ENCODE peak calls at places on chromosomes 16 and 17, in ten cellular contexts. One of them, this sample, is unnamed.
A peak's percentile ranks its signal among the peaks of the same experiment; 100 is the strongest.

GRCh38 chr17:76506408-76507328 is 5.4 kb upstream of the RHBDF2 start:
- DNase-seq in stimulated activated CD4-positive, alpha-beta T cell treated with anti-CD3 and anti-CD28 coated beads, Interleukin-2, amount 100 ng/mL, for 24 hours: peak; percentile 91
- DNase-seq in AG09309: no peak
- DNase-seq in CD4-positive, alpha-beta T cell: peak; percentile 92
- DNase-seq in AG04450: no peak
- DNase-seq in naive thymus-derived CD8-positive, alpha-beta T cell: peak; percentile 98
- DNase-seq in T-cell: peak; percentile 74
- DNase-seq in thoracic aorta: peak; percentile 51
- DNase-seq in mucosa of descending colon: peak; percentile 87
- DNase-seq in NCI-H1048: peak; percentile 39
- DNase-seq in this sample: no peak

GRCh38 chr17:82238562-82239201 is 9.8 kb downstream of the SLC16A3 start:
- DNase-seq in stimulated activated CD4-positive, alpha-beta T cell treated with anti-CD3 and anti-CD28 coated beads, Interleukin-2, amount 100 ng/mL, for 24 hours: peak; percentile 80
- DNase-seq in AG09309: no peak
- DNase-seq in CD4-positive, alpha-beta T cell: peak; percentile 51
- DNase-seq in AG04450: no peak
- DNase-seq in naive thymus-derived CD8-positive, alpha-beta T cell: peak; percentile 58
- DNase-seq in T-cell: peak; percentile 65
- DNase-seq in thoracic aorta: no peak
- DNase-seq in mucosa of descending colon: peak; percentile 92
- DNase-seq in NCI-H1048: no peak
- DNase-seq in this sample: peak; percentile 49

GRCh38 chr17:58525239-58525638 is 10.8 kb upstream of the MTMR4 start:
- DNase-seq in stimulated activated CD4-positive, alpha-beta T cell treated with anti-CD3 and anti-CD28 coated beads, Interleukin-2, amount 100 ng/mL, for 24 hours: no peak
- DNase-seq in AG09309: peak; percentile 63
- DNase-seq in CD4-positive, alpha-beta T cell: no peak
- DNase-seq in AG04450: peak; percentile 55
- DNase-seq in naive thymus-derived CD8-positive, alpha-beta T cell: no peak
- DNase-seq in T-cell: no peak
- DNase-seq in thoracic aorta: peak; percentile 31
- DNase-seq in mucosa of descending colon: no peak
- DNase-seq in NCI-H1048: no peak
- DNase-seq in this sample: peak; percentile 76

GRCh38 chr16:88504489-88505404 is 51.7 kb downstream of the ZFPM1 start:
- DNase-seq in stimulated activated CD4-positive, alpha-beta T cell treated with anti-CD3 and anti-CD28 coated beads, Interleukin-2, amount 100 ng/mL, for 24 hours: no peak
- DNase-seq in AG09309: no peak
- DNase-seq in CD4-positive, alpha-beta T cell: no peak
- DNase-seq in AG04450: no peak
- DNase-seq in naive thymus-derived CD8-positive, alpha-beta T cell: no peak
- DNase-seq in T-cell: no peak
- DNase-seq in thoracic aorta: no peak
- DNase-seq in mucosa of descending colon: no peak
- DNase-seq in NCI-H1048: no peak
- DNase-seq in this sample: no peak

GRCh38 chr17:74646231-74646630 is 22.7 kb upstream of the CD300E start:
- DNase-seq in stimulated activated CD4-positive, alpha-beta T cell treated with anti-CD3 and anti-CD28 coated beads, Interleukin-2, amount 100 ng/mL, for 24 hours: no peak
- DNase-seq in AG09309: no peak
- DNase-seq in CD4-positive, alpha-beta T cell: no peak
- DNase-seq in AG04450: no peak
- DNase-seq in naive thymus-derived CD8-positive, alpha-beta T cell: no peak
- DNase-seq in T-cell: no peak
- DNase-seq in thoracic aorta: no peak
- DNase-seq in mucosa of descending colon: no peak
- DNase-seq in NCI-H1048: no peak
- DNase-seq in this sample: no peak

GRCh38 chr17:73643012-73643845 is 1.0 kb downstream of the SDK2 start:
- DNase-seq in stimulated activated CD4-positive, alpha-beta T cell treated with anti-CD3 and anti-CD28 coated beads, Interleukin-2, amount 100 ng/mL, for 24 hours: peak; percentile 37
- DNase-seq in AG09309: no peak
- DNase-seq in CD4-positive, alpha-beta T cell: no peak
- DNase-seq in AG04450: no peak
- DNase-seq in naive thymus-derived CD8-positive, alpha-beta T cell: peak; percentile 33
- DNase-seq in T-cell: no peak
- DNase-seq in thoracic aorta: no peak
- DNase-seq in mucosa of descending colon: no peak
- DNase-seq in NCI-H1048: no peak
- DNase-seq in this sample: no peak

GRCh38 chr17:7476951-7477350 is 2.5 kb downstream of the ZBTB4 start:
- DNase-seq in stimulated activated CD4-positive, alpha-beta T cell treated with anti-CD3 and anti-CD28 coated beads, Interleukin-2, amount 100 ng/mL, for 24 hours: no peak
- DNase-seq in AG09309: no peak
- DNase-seq in CD4-positive, alpha-beta T cell: no peak
- DNase-seq in AG04450: no peak
- DNase-seq in naive thymus-derived CD8-positive, alpha-beta T cell: no peak
- DNase-seq in T-cell: no peak
- DNase-seq in thoracic aorta: no peak
- DNase-seq in mucosa of descending colon: no peak
- DNase-seq in NCI-H1048: no peak
- DNase-seq in this sample: no peak

GRCh38 chr16:71645450-71645849 is 19.5 kb downstream of the MARVELD3 start:
- DNase-seq in stimulated activated CD4-positive, alpha-beta T cell treated with anti-CD3 and anti-CD28 coated beads, Interleukin-2, amount 100 ng/mL, for 24 hours: no peak
- DNase-seq in AG09309: no peak
- DNase-seq in CD4-positive, alpha-beta T cell: no peak
- DNase-seq in AG04450: no peak
- DNase-seq in naive thymus-derived CD8-positive, alpha-beta T cell: no peak
- DNase-seq in T-cell: no peak
- DNase-seq in thoracic aorta: no peak
- DNase-seq in mucosa of descending colon: no peak
- DNase-seq in NCI-H1048: no peak
- DNase-seq in this sample: no peak

GRCh38 chr16:56231-56927 is 2.8 kb downstream of the SNRNP25 start:
- DNase-seq in stimulated activated CD4-positive, alpha-beta T cell treated with anti-CD3 and anti-CD28 coated beads, Interleukin-2, amount 100 ng/mL, for 24 hours: no peak
- DNase-seq in AG09309: no peak
- DNase-seq in CD4-positive, alpha-beta T cell: no peak
- DNase-seq in AG04450: no peak
- DNase-seq in naive thymus-derived CD8-positive, alpha-beta T cell: no peak
- DNase-seq in T-cell: no peak
- DNase-seq in thoracic aorta: no peak
- DNase-seq in mucosa of descending colon: no peak
- DNase-seq in NCI-H1048: no peak
- DNase-seq in this sample: no peak

GRCh38 chr17:69539781-69540319 is 125.4 kb downstream of the MAP2K6 start:
- DNase-seq in stimulated activated CD4-positive, alpha-beta T cell treated with anti-CD3 and anti-CD28 coated beads, Interleukin-2, amount 100 ng/mL, for 24 hours: no peak
- DNase-seq in AG09309: no peak
- DNase-seq in CD4-positive, alpha-beta T cell: no peak
- DNase-seq in AG04450: peak; percentile 86
- DNase-seq in naive thymus-derived CD8-positive, alpha-beta T cell: no peak
- DNase-seq in T-cell: no peak
- DNase-seq in thoracic aorta: no peak
- DNase-seq in mucosa of descending colon: no peak
- DNase-seq in NCI-H1048: no peak
- DNase-seq in this sample: no peak

GRCh38 chr16:1731073-1731472 is 25.1 kb downstream of the MAPK8IP3 start:
- DNase-seq in stimulated activated CD4-positive, alpha-beta T cell treated with anti-CD3 and anti-CD28 coated beads, Interleukin-2, amount 100 ng/mL, for 24 hours: no peak
- DNase-seq in AG09309: no peak
- DNase-seq in CD4-positive, alpha-beta T cell: no peak
- DNase-seq in AG04450: no peak
- DNase-seq in naive thymus-derived CD8-positive, alpha-beta T cell: no peak
- DNase-seq in T-cell: no peak
- DNase-seq in thoracic aorta: no peak
- DNase-seq in mucosa of descending colon: no peak
- DNase-seq in NCI-H1048: no peak
- DNase-seq in this sample: no peak

GRCh38 chr17:2906907-2907306 is 110.7 kb downstream of the RAP1GAP2 start:
- DNase-seq in stimulated activated CD4-positive, alpha-beta T cell treated with anti-CD3 and anti-CD28 coated beads, Interleukin-2, amount 100 ng/mL, for 24 hours: peak; percentile 49
- DNase-seq in AG09309: no peak
- DNase-seq in CD4-positive, alpha-beta T cell: no peak
- DNase-seq in AG04450: no peak
- DNase-seq in naive thymus-derived CD8-positive, alpha-beta T cell: no peak
- DNase-seq in T-cell: no peak
- DNase-seq in thoracic aorta: no peak
- DNase-seq in mucosa of descending colon: no peak
- DNase-seq in NCI-H1048: no peak
- DNase-seq in this sample: no peak

GRCh38 chr16:84357191-84357651 is 11.1 kb upstream of the ATP2C2 start:
- DNase-seq in stimulated activated CD4-positive, alpha-beta T cell treated with anti-CD3 and anti-CD28 coated beads, Interleukin-2, amount 100 ng/mL, for 24 hours: peak; percentile 12
- DNase-seq in AG09309: no peak
- DNase-seq in CD4-positive, alpha-beta T cell: no peak
- DNase-seq in AG04450: no peak
- DNase-seq in naive thymus-derived CD8-positive, alpha-beta T cell: no peak
- DNase-seq in T-cell: no peak
- DNase-seq in thoracic aorta: no peak
- DNase-seq in mucosa of descending colon: no peak
- DNase-seq in NCI-H1048: no peak
- DNase-seq in this sample: no peak

GRCh38 chr17:82297280-82297803 is 20.1 kb downstream of the CD7 start:
- DNase-seq in stimulated activated CD4-positive, alpha-beta T cell treated with anti-CD3 and anti-CD28 coated beads, Interleukin-2, amount 100 ng/mL, for 24 hours: peak; percentile 91
- DNase-seq in AG09309: no peak
- DNase-seq in CD4-positive, alpha-beta T cell: peak; percentile 61
- DNase-seq in AG04450: no peak
- DNase-seq in naive thymus-derived CD8-positive, alpha-beta T cell: peak; percentile 78
- DNase-seq in T-cell: peak; percentile 77
- DNase-seq in thoracic aorta: peak; percentile 67
- DNase-seq in mucosa of descending colon: peak; percentile 95
- DNase-seq in NCI-H1048: no peak
- DNase-seq in this sample: no peak

GRCh38 chr16:17467923-17468540 is 2.7 kb downstream of the XYLT1 start:
- DNase-seq in stimulated activated CD4-positive, alpha-beta T cell treated with anti-CD3 and anti-CD28 coated beads, Interleukin-2, amount 100 ng/mL, for 24 hours: peak; percentile 46
- DNase-seq in AG09309: no peak
- DNase-seq in CD4-positive, alpha-beta T cell: peak; percentile 27
- DNase-seq in AG04450: peak; percentile 32
- DNase-seq in naive thymus-derived CD8-positive, alpha-beta T cell: peak; percentile 35
- DNase-seq in T-cell: no peak
- DNase-seq in thoracic aorta: no peak
- DNase-seq in mucosa of descending colon: peak; percentile 60
- DNase-seq in NCI-H1048: no peak
- DNase-seq in this sample: no peak

GRCh38 chr17:77838748-77839147 is 119.8 kb upstream of the TNRC6C start:
- DNase-seq in stimulated activated CD4-positive, alpha-beta T cell treated with anti-CD3 and anti-CD28 coated beads, Interleukin-2, amount 100 ng/mL, for 24 hours: no peak
- DNase-seq in AG09309: no peak
- DNase-seq in CD4-positive, alpha-beta T cell: no peak
- DNase-seq in AG04450: no peak
- DNase-seq in naive thymus-derived CD8-positive, alpha-beta T cell: no peak
- DNase-seq in T-cell: no peak
- DNase-seq in thoracic aorta: no peak
- DNase-seq in mucosa of descending colon: no peak
- DNase-seq in NCI-H1048: no peak
- DNase-seq in this sample: no peak

GRCh38 chr16:89507834-89508590 is at the start of gene SPG7:
- DNase-seq in stimulated activated CD4-positive, alpha-beta T cell treated with anti-CD3 and anti-CD28 coated beads, Interleukin-2, amount 100 ng/mL, for 24 hours: peak; percentile 91
- DNase-seq in AG09309: no peak
- DNase-seq in CD4-positive, alpha-beta T cell: peak; percentile 94
- DNase-seq in AG04450: peak; percentile 55
- DNase-seq in naive thymus-derived CD8-positive, alpha-beta T cell: peak; percentile 95
- DNase-seq in T-cell: peak; percentile 82
- DNase-seq in thoracic aorta: no peak
- DNase-seq in mucosa of descending colon: peak; percentile 91
- DNase-seq in NCI-H1048: peak; percentile 54
- DNase-seq in this sample: no peak

GRCh38 chr17:75975757-75976174 is 3.2 kb downstream of the ACOX1 start:
- DNase-seq in stimulated activated CD4-positive, alpha-beta T cell treated with anti-CD3 and anti-CD28 coated beads, Interleukin-2, amount 100 ng/mL, for 24 hours: no peak
- DNase-seq in AG09309: no peak
- DNase-seq in CD4-positive, alpha-beta T cell: no peak
- DNase-seq in AG04450: no peak
- DNase-seq in naive thymus-derived CD8-positive, alpha-beta T cell: no peak
- DNase-seq in T-cell: no peak
- DNase-seq in thoracic aorta: no peak
- DNase-seq in mucosa of descending colon: no peak
- DNase-seq in NCI-H1048: no peak
- DNase-seq in this sample: no peak

GRCh38 chr17:32461853-32462617 is 17.7 kb downstream of the PSMD11 start:
- DNase-seq in stimulated activated CD4-positive, alpha-beta T cell treated with anti-CD3 and anti-CD28 coated beads, Interleukin-2, amount 100 ng/mL, for 24 hours: peak; percentile 73
- DNase-seq in AG09309: no peak
- DNase-seq in CD4-positive, alpha-beta T cell: peak; percentile 53
- DNase-seq in AG04450: no peak
- DNase-seq in naive thymus-derived CD8-positive, alpha-beta T cell: peak; percentile 59
- DNase-seq in T-cell: peak; percentile 51
- DNase-seq in thoracic aorta: no peak
- DNase-seq in mucosa of descending colon: no peak
- DNase-seq in NCI-H1048: peak; percentile 24
- DNase-seq in this sample: no peak

GRCh38 chr17:29077320-29077719 is 34.4 kb downstream of the PIPOX start:
- DNase-seq in stimulated activated CD4-positive, alpha-beta T cell treated with anti-CD3 and anti-CD28 coated beads, Interleukin-2, amount 100 ng/mL, for 24 hours: no peak
- DNase-seq in AG09309: no peak
- DNase-seq in CD4-positive, alpha-beta T cell: no peak
- DNase-seq in AG04450: no peak
- DNase-seq in naive thymus-derived CD8-positive, alpha-beta T cell: no peak
- DNase-seq in T-cell: no peak
- DNase-seq in thoracic aorta: no peak
- DNase-seq in mucosa of descending colon: peak; percentile 15
- DNase-seq in NCI-H1048: no peak
- DNase-seq in this sample: no peak

GRCh38 chr16:74463888-74464287 is 42.6 kb upstream of the CLEC18B start:
- DNase-seq in stimulated activated CD4-positive, alpha-beta T cell treated with anti-CD3 and anti-CD28 coated beads, Interleukin-2, amount 100 ng/mL, for 24 hours: no peak
- DNase-seq in AG09309: no peak
- DNase-seq in CD4-positive, alpha-beta T cell: no peak
- DNase-seq in AG04450: no peak
- DNase-seq in naive thymus-derived CD8-positive, alpha-beta T cell: no peak
- DNase-seq in T-cell: no peak
- DNase-seq in thoracic aorta: no peak
- DNase-seq in mucosa of descending colon: no peak
- DNase-seq in NCI-H1048: no peak
- DNase-seq in this sample: no peak

GRCh38 chr16:85369741-85370528 is 243.2 kb upstream of the GSE1 start:
- DNase-seq in stimulated activated CD4-positive, alpha-beta T cell treated with anti-CD3 and anti-CD28 coated beads, Interleukin-2, amount 100 ng/mL, for 24 hours: peak; percentile 73
- DNase-seq in AG09309: no peak
- DNase-seq in CD4-positive, alpha-beta T cell: peak; percentile 42
- DNase-seq in AG04450: no peak
- DNase-seq in naive thymus-derived CD8-positive, alpha-beta T cell: peak; percentile 33
- DNase-seq in T-cell: no peak
- DNase-seq in thoracic aorta: peak; percentile 32
- DNase-seq in mucosa of descending colon: peak; percentile 78
- DNase-seq in NCI-H1048: no peak
- DNase-seq in this sample: no peak

GRCh38 chr16:67504190-67505021 is 21.1 kb upstream of the AGRP start:
- DNase-seq in stimulated activated CD4-positive, alpha-beta T cell treated with anti-CD3 and anti-CD28 coated beads, Interleukin-2, amount 100 ng/mL, for 24 hours: peak; percentile 14
- DNase-seq in AG09309: no peak
- DNase-seq in CD4-positive, alpha-beta T cell: no peak
- DNase-seq in AG04450: no peak
- DNase-seq in naive thymus-derived CD8-positive, alpha-beta T cell: peak; percentile 34
- DNase-seq in T-cell: no peak
- DNase-seq in thoracic aorta: no peak
- DNase-seq in mucosa of descending colon: peak; percentile 83
- DNase-seq in NCI-H1048: no peak
- DNase-seq in this sample: no peak

GRCh38 chr17:42076797-42077559 is 21.3 kb downstream of the ZNF385C start:
- DNase-seq in stimulated activated CD4-positive, alpha-beta T cell treated with anti-CD3 and anti-CD28 coated beads, Interleukin-2, amount 100 ng/mL, for 24 hours: no peak
- DNase-seq in AG09309: no peak
- DNase-seq in CD4-positive, alpha-beta T cell: no peak
- DNase-seq in AG04450: no peak
- DNase-seq in naive thymus-derived CD8-positive, alpha-beta T cell: no peak
- DNase-seq in T-cell: no peak
- DNase-seq in thoracic aorta: no peak
- DNase-seq in mucosa of descending colon: no peak
- DNase-seq in NCI-H1048: no peak
- DNase-seq in this sample: no peak

GRCh38 chr17:13046361-13046760 is 28.5 kb upstream of the ELAC2 start:
- DNase-seq in stimulated activated CD4-positive, alpha-beta T cell treated with anti-CD3 and anti-CD28 coated beads, Interleukin-2, amount 100 ng/mL, for 24 hours: no peak
- DNase-seq in AG09309: no peak
- DNase-seq in CD4-positive, alpha-beta T cell: no peak
- DNase-seq in AG04450: no peak
- DNase-seq in naive thymus-derived CD8-positive, alpha-beta T cell: no peak
- DNase-seq in T-cell: no peak
- DNase-seq in thoracic aorta: no peak
- DNase-seq in mucosa of descending colon: no peak
- DNase-seq in NCI-H1048: no peak
- DNase-seq in this sample: no peak

GRCh38 chr16:8730335-8730915 is 56.0 kb downstream of the ABAT start:
- DNase-seq in stimulated activated CD4-positive, alpha-beta T cell treated with anti-CD3 and anti-CD28 coated beads, Interleukin-2, amount 100 ng/mL, for 24 hours: no peak
- DNase-seq in AG09309: no peak
- DNase-seq in CD4-positive, alpha-beta T cell: no peak
- DNase-seq in AG04450: no peak
- DNase-seq in naive thymus-derived CD8-positive, alpha-beta T cell: no peak
- DNase-seq in T-cell: no peak
- DNase-seq in thoracic aorta: no peak
- DNase-seq in mucosa of descending colon: no peak
- DNase-seq in NCI-H1048: no peak
- DNase-seq in this sample: no peak

GRCh38 chr17:50037321-50038107 is 18.4 kb upstream of the ITGA3 start:
- DNase-seq in stimulated activated CD4-positive, alpha-beta T cell treated with anti-CD3 and anti-CD28 coated beads, Interleukin-2, amount 100 ng/mL, for 24 hours: no peak
- DNase-seq in AG09309: no peak
- DNase-seq in CD4-positive, alpha-beta T cell: no peak
- DNase-seq in AG04450: no peak
- DNase-seq in naive thymus-derived CD8-positive, alpha-beta T cell: no peak
- DNase-seq in T-cell: no peak
- DNase-seq in thoracic aorta: peak; percentile 50
- DNase-seq in mucosa of descending colon: peak; percentile 75
- DNase-seq in NCI-H1048: no peak
- DNase-seq in this sample: no peak

GRCh38 chr17:81278831-81279230 is 16.3 kb downstream of the SLC38A10 start:
- DNase-seq in stimulated activated CD4-positive, alpha-beta T cell treated with anti-CD3 and anti-CD28 coated beads, Interleukin-2, amount 100 ng/mL, for 24 hours: no peak
- DNase-seq in AG09309: no peak
- DNase-seq in CD4-positive, alpha-beta T cell: no peak
- DNase-seq in AG04450: no peak
- DNase-seq in naive thymus-derived CD8-positive, alpha-beta T cell: no peak
- DNase-seq in T-cell: no peak
- DNase-seq in thoracic aorta: no peak
- DNase-seq in mucosa of descending colon: no peak
- DNase-seq in NCI-H1048: no peak
- DNase-seq in this sample: no peak